ENCODE peak calls at places on chromosomes 12 and 14, in five cellular contexts. One of them, this sample, is unnamed.

GRCh38 chr12:40534828-40535227 is 157.4 kb upstream of the CNTN1 start:
- DNase-seq in astrocyte: no peak
- DNase-seq in AG04450: no peak
- DNase-seq in breast epithelium: no peak
- DNase-seq in endothelial cell of umbilical vein: no peak
- DNase-seq in this sample: no peak

GRCh38 chr12:47105914-47106674 is 26.3 kb upstream of the AMIGO2 start:
- DNase-seq in endothelial cell of umbilical vein: no peak
- DNase-seq in AG04450: no peak
- DNase-seq in astrocyte: no peak
- DNase-seq in breast epithelium: peak
- DNase-seq in this sample: no peak

GRCh38 chr14:20614038-20614840 is 23.1 kb upstream of the RNASE12 start:
- DNase-seq in breast epithelium: no peak
- DNase-seq in astrocyte: no peak
- DNase-seq in endothelial cell of umbilical vein: peak
- DNase-seq in AG04450: no peak
- DNase-seq in this sample: no peak

GRCh38 chr14:51776102-51776894 is 84.1 kb upstream of the GNG2 start:
- DNase-seq in astrocyte: peak
- DNase-seq in breast epithelium: peak
- DNase-seq in endothelial cell of umbilical vein: peak
- DNase-seq in AG04450: peak
- DNase-seq in this sample: peak

GRCh38 chr14:25381498-25381897 is 331.6 kb upstream of the STXBP6 start:
- DNase-seq in AG04450: no peak
- DNase-seq in astrocyte: no peak
- DNase-seq in endothelial cell of umbilical vein: peak
- DNase-seq in breast epithelium: no peak
- DNase-seq in this sample: no peak

GRCh38 chr12:121932914-121933521 is 14.6 kb downstream of the CFAP251 start:
- DNase-seq in endothelial cell of umbilical vein: no peak
- DNase-seq in breast epithelium: no peak
- DNase-seq in AG04450: no peak
- DNase-seq in astrocyte: no peak
- DNase-seq in this sample: no peak

GRCh38 chr12:127957001-127957660 is 309.8 kb upstream of the TMEM132C start:
- DNase-seq in endothelial cell of umbilical vein: no peak
- DNase-seq in astrocyte: peak
- DNase-seq in AG04450: no peak
- DNase-seq in breast epithelium: no peak
- DNase-seq in this sample: no peak

GRCh38 chr12:123763093-123763492 is 992 bp downstream of the DNAH10 start:
- DNase-seq in astrocyte: no peak
- DNase-seq in AG04450: no peak
- DNase-seq in breast epithelium: no peak
- DNase-seq in endothelial cell of umbilical vein: no peak
- DNase-seq in this sample: no peak

GRCh38 chr12:54980341-54980740 is 4.2 kb downstream of the TESPA1 start:
- DNase-seq in AG04450: no peak
- DNase-seq in endothelial cell of umbilical vein: no peak
- DNase-seq in breast epithelium: no peak
- DNase-seq in astrocyte: no peak
- DNase-seq in this sample: no peak

GRCh38 chr12:68364893-68365725 is 32.9 kb upstream of the MDM1 start:
- DNase-seq in breast epithelium: peak
- DNase-seq in AG04450: peak
- DNase-seq in endothelial cell of umbilical vein: peak
- DNase-seq in astrocyte: peak
- DNase-seq in this sample: peak

GRCh38 chr12:104747956-104748355 is 210.1 kb downstream of the SLC41A2 start:
- DNase-seq in endothelial cell of umbilical vein: no peak
- DNase-seq in breast epithelium: no peak
- DNase-seq in AG04450: no peak
- DNase-seq in astrocyte: no peak
- DNase-seq in this sample: no peak

GRCh38 chr14:75374911-75375310 is 52.9 kb upstream of the JDP2 start:
- DNase-seq in endothelial cell of umbilical vein: no peak
- DNase-seq in AG04450: no peak
- DNase-seq in breast epithelium: no peak
- DNase-seq in astrocyte: no peak
- DNase-seq in this sample: no peak

GRCh38 chr14:102829106-102829505 is 51.9 kb downstream of the TRAF3 start:
- DNase-seq in AG04450: peak
- DNase-seq in endothelial cell of umbilical vein: no peak
- DNase-seq in astrocyte: no peak
- DNase-seq in breast epithelium: no peak
- DNase-seq in this sample: no peak

GRCh38 chr14:55129086-55129427 is at the start of gene LGALS3:
- DNase-seq in breast epithelium: peak
- DNase-seq in AG04450: no peak
- DNase-seq in astrocyte: no peak
- DNase-seq in endothelial cell of umbilical vein: peak
- DNase-seq in this sample: peak

GRCh38 chr12:25768151-25768550 is 190.3 kb upstream of the RASSF8 start:
- DNase-seq in endothelial cell of umbilical vein: no peak
- DNase-seq in AG04450: no peak
- DNase-seq in astrocyte: no peak
- DNase-seq in breast epithelium: no peak
- DNase-seq in this sample: no peak

GRCh38 chr14:64417042-64417770 is 29.1 kb downstream of the MTHFD1 start:
- DNase-seq in astrocyte: peak
- DNase-seq in endothelial cell of umbilical vein: no peak
- DNase-seq in breast epithelium: no peak
- DNase-seq in AG04450: no peak
- DNase-seq in this sample: no peak

GRCh38 chr14:72652179-72652578 is 241.7 kb downstream of the DPF3 start:
- DNase-seq in AG04450: no peak
- DNase-seq in endothelial cell of umbilical vein: no peak
- DNase-seq in breast epithelium: no peak
- DNase-seq in astrocyte: peak
- DNase-seq in this sample: no peak

GRCh38 chr14:54025661-54026060 is 69.0 kb upstream of the BMP4 start:
- DNase-seq in breast epithelium: no peak
- DNase-seq in astrocyte: peak
- DNase-seq in endothelial cell of umbilical vein: peak
- DNase-seq in AG04450: no peak
- DNase-seq in this sample: peak

GRCh38 chr14:29627141-29627540 is 300.5 kb downstream of the PRKD1 start:
- DNase-seq in breast epithelium: no peak
- DNase-seq in AG04450: no peak
- DNase-seq in endothelial cell of umbilical vein: no peak
- DNase-seq in astrocyte: peak
- DNase-seq in this sample: peak

GRCh38 chr14:52048641-52049204 is 20.1 kb downstream of the NID2 start:
- DNase-seq in astrocyte: peak
- DNase-seq in AG04450: no peak
- DNase-seq in breast epithelium: no peak
- DNase-seq in endothelial cell of umbilical vein: no peak
- DNase-seq in this sample: no peak

GRCh38 chr14:90596733-90597132 is 199.9 kb downstream of the CALM1 start:
- DNase-seq in astrocyte: no peak
- DNase-seq in breast epithelium: no peak
- DNase-seq in endothelial cell of umbilical vein: no peak
- DNase-seq in AG04450: no peak
- DNase-seq in this sample: no peak

GRCh38 chr12:98743362-98743953 is 98.4 kb downstream of the APAF1 start:
- DNase-seq in endothelial cell of umbilical vein: peak
- DNase-seq in AG04450: no peak
- DNase-seq in breast epithelium: no peak
- DNase-seq in astrocyte: no peak
- DNase-seq in this sample: peak

GRCh38 chr14:102215071-102215470 is 75.4 kb downstream of the WDR20 start:
- DNase-seq in breast epithelium: no peak
- DNase-seq in AG04450: peak
- DNase-seq in astrocyte: peak
- DNase-seq in endothelial cell of umbilical vein: no peak
- DNase-seq in this sample: no peak

GRCh38 chr14:93017341-93017797 is 94.4 kb downstream of the CHGA start:
- DNase-seq in breast epithelium: no peak
- DNase-seq in endothelial cell of umbilical vein: no peak
- DNase-seq in astrocyte: no peak
- DNase-seq in AG04450: no peak
- DNase-seq in this sample: no peak

GRCh38 chr14:93018401-93018800 is 95.5 kb downstream of the CHGA start:
- DNase-seq in AG04450: no peak
- DNase-seq in astrocyte: no peak
- DNase-seq in breast epithelium: no peak
- DNase-seq in endothelial cell of umbilical vein: no peak
- DNase-seq in this sample: no peak

GRCh38 chr14:93019367-93019843 is 96.3 kb downstream of the ITPK1 start:
- DNase-seq in AG04450: no peak
- DNase-seq in breast epithelium: no peak
- DNase-seq in astrocyte: no peak
- DNase-seq in endothelial cell of umbilical vein: no peak
- DNase-seq in this sample: no peak

GRCh38 chr14:93017898-93018297 is 94.9 kb downstream of the CHGA start:
- DNase-seq in endothelial cell of umbilical vein: no peak
- DNase-seq in astrocyte: no peak
- DNase-seq in breast epithelium: no peak
- DNase-seq in AG04450: no peak
- DNase-seq in this sample: no peak

DNA sequence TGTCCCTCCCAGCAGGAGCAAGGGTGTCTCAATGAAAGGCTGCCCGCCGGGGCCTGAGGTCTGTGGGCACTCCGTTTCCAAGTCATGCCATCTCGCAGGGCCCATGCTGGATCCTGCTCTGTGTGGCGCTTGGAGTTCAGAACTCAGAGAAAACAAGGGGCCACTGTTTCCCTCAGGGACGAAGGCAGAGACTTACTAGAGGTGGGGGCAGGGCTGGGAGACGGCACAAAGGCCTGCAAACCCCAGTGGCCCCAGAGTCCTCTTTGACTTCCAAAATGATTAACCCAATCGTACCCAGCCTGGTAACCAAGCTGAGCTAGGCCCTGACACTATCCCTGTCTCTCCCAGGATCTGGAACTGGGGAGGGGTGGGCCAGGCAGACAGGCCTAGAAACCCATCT is 95.8 kb downstream of the ITPK1 start:
- DNase-seq in AG04450: no peak
- DNase-seq in astrocyte: no peak
- DNase-seq in endothelial cell of umbilical vein: no peak
- DNase-seq in breast epithelium: no peak
- DNase-seq in this sample: no peak
- H3K27ac ChIP-seq in AG04450: no peak
- H3K27ac ChIP-seq in astrocyte: no peak
- H3K27ac ChIP-seq in endothelial cell of umbilical vein: no peak
- H3K27ac ChIP-seq in breast epithelium: no peak
- H3K27ac ChIP-seq in this sample: peak

GRCh38 chr12:56375598-56376434 is 13.2 kb upstream of the APOF start:
- DNase-seq in breast epithelium: no peak
- DNase-seq in endothelial cell of umbilical vein: no peak
- DNase-seq in AG04450: no peak
- DNase-seq in astrocyte: no peak
- DNase-seq in this sample: no peak

GRCh38 chr12:56377989-56378316 is 15.3 kb upstream of the APOF start:
- DNase-seq in astrocyte: no peak
- DNase-seq in AG04450: no peak
- DNase-seq in breast epithelium: no peak
- DNase-seq in endothelial cell of umbilical vein: no peak
- DNase-seq in this sample: no peak

GRCh38 chr12:56374726-56375597 is 12.3 kb upstream of the APOF start:
- DNase-seq in endothelial cell of umbilical vein: peak
- DNase-seq in astrocyte: no peak
- DNase-seq in breast epithelium: no peak
- DNase-seq in AG04450: no peak
- DNase-seq in this sample: no peak

GRCh38 chr12:56373515-56373914 is 10.9 kb upstream of the APOF start:
- DNase-seq in endothelial cell of umbilical vein: no peak
- DNase-seq in AG04450: no peak
- DNase-seq in astrocyte: no peak
- DNase-seq in breast epithelium: no peak
- DNase-seq in this sample: no peak

GRCh38 chr12:56377310-56377988 is 14.8 kb upstream of the APOF start:
- DNase-seq in AG04450: no peak
- DNase-seq in astrocyte: no peak
- DNase-seq in breast epithelium: no peak
- DNase-seq in endothelial cell of umbilical vein: peak
- DNase-seq in this sample: peak
- TF ChIP-seq CTCF in AG04450: no peak
- TF ChIP-seq CTCF in astrocyte: peak
- TF ChIP-seq CTCF in breast epithelium: no peak
- TF ChIP-seq CTCF in endothelial cell of umbilical vein: no peak
- TF ChIP-seq CTCF in this sample: no peak

GRCh38 chr12:94971923-94972322 is 31.6 kb downstream of the NDUFA12 start:
- DNase-seq in endothelial cell of umbilical vein: no peak
- DNase-seq in astrocyte: no peak
- DNase-seq in breast epithelium: no peak
- DNase-seq in AG04450: no peak
- DNase-seq in this sample: no peak
- H3K27ac ChIP-seq in endothelial cell of umbilical vein: no peak
- H3K27ac ChIP-seq in astrocyte: no peak
- H3K27ac ChIP-seq in breast epithelium: no peak
- H3K27ac ChIP-seq in AG04450: no peak
- H3K27ac ChIP-seq in this sample: no peak

DNA sequence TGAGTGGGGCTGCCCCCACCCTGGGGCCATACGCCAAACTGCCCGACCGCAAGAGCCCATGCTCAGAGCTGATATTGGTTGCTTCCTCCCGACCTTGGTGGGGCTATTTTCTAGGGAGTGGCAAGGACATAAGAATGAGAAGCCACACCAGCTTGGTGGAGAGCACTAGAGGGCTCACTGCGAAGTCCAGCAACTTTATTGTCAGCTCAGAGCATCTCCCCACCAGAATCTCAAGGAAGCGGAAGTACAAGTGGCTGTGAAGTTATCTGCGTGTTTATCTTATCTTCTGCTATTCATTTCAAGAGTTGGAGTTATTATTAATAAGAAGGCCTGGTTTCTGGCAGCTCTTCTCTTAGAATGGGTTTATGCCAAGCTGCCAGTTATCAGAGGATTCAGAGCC is 4.9 kb upstream of the PLXNC1 start:
- DNase-seq in breast epithelium: no peak
- DNase-seq in endothelial cell of umbilical vein: no peak
- DNase-seq in AG04450: no peak
- DNase-seq in astrocyte: no peak
- DNase-seq in this sample: no peak
- TF ChIP-seq CTCF in breast epithelium: no peak
- TF ChIP-seq CTCF in endothelial cell of umbilical vein: no peak
- TF ChIP-seq CTCF in AG04450: no peak
- TF ChIP-seq CTCF in astrocyte: no peak
- TF ChIP-seq CTCF in this sample: no peak

GRCh38 chr14:94113073-94113472 is 2.5 kb downstream of the IFI27 start:
- DNase-seq in endothelial cell of umbilical vein: no peak
- DNase-seq in breast epithelium: no peak
- DNase-seq in AG04450: no peak
- DNase-seq in astrocyte: no peak
- DNase-seq in this sample: no peak
- H3K27ac ChIP-seq in endothelial cell of umbilical vein: no peak
- H3K27ac ChIP-seq in breast epithelium: peak
- H3K27ac ChIP-seq in AG04450: no peak
- H3K27ac ChIP-seq in astrocyte: no peak
- H3K27ac ChIP-seq in this sample: peak

DNA sequence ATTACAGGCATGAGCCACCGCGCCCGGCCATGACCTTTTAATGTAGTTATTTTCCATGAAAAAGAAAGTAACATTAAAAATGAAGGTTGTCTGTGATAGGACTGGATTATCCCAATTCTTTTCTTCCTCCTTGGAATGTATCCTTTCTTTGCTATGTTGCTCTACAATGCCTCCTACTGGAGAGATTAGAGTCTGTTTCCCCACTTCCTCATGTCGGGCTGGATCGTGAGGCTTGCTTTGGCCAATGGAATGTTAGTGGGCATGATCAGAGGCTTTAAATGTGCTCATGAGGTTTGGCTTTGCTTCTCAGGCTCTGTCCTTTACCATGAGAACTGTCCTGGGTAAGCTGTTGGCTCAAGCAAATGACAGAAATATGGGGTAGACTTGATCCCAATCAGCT is 34.7 kb upstream of the SOCS2 start:
- DNase-seq in endothelial cell of umbilical vein: no peak
- DNase-seq in AG04450: no peak
- DNase-seq in astrocyte: no peak
- DNase-seq in breast epithelium: no peak
- DNase-seq in this sample: no peak
- TF ChIP-seq CTCF in endothelial cell of umbilical vein: no peak
- TF ChIP-seq CTCF in AG04450: no peak
- TF ChIP-seq CTCF in astrocyte: peak
- TF ChIP-seq CTCF in breast epithelium: no peak
- TF ChIP-seq CTCF in this sample: no peak

This sample was measured in RWPE1.